ENCODE peak calls at places on chromosomes 3 and 15, in four cellular contexts. One of them, this sample, is unnamed.

GRCh38 chr3:126300001-126300760 is 57.0 kb downstream of the KLF15 start:
- DNase-seq in cardiac muscle cell: no peak
- DNase-seq in GM12878: no peak
- DNase-seq in colonic mucosa: no peak
- DNase-seq in this sample: no peak

GRCh38 chr3:156171517-156172267 is 51.3 kb downstream of the KCNAB1 start:
- DNase-seq in GM12878: no peak
- DNase-seq in colonic mucosa: no peak
- DNase-seq in cardiac muscle cell: no peak
- DNase-seq in this sample: no peak

GRCh38 chr3:151750678-151751077 is 17.0 kb downstream of the AADACL2 start:
- DNase-seq in colonic mucosa: no peak
- DNase-seq in GM12878: no peak
- DNase-seq in cardiac muscle cell: no peak
- DNase-seq in this sample: no peak

GRCh38 chr3:22263042-22263441 is 512.0 kb upstream of the ZNF385D start:
- DNase-seq in cardiac muscle cell: peak; percentile 84
- DNase-seq in GM12878: no peak
- DNase-seq in colonic mucosa: no peak
- DNase-seq in this sample: no peak

GRCh38 chr3:175274056-175274455 is 414.9 kb downstream of the NAALADL2 start:
- DNase-seq in colonic mucosa: no peak
- DNase-seq in cardiac muscle cell: no peak
- DNase-seq in GM12878: peak; percentile 93
- DNase-seq in this sample: no peak

GRCh38 chr3:129665024-129665768 is 58.7 kb upstream of the PLXND1 start:
- DNase-seq in colonic mucosa: no peak
- DNase-seq in cardiac muscle cell: peak; percentile 17
- DNase-seq in GM12878: no peak
- DNase-seq in this sample: no peak

GRCh38 chr3:194249323-194250103 is 101.6 kb downstream of the CPN2 start:
- DNase-seq in GM12878: no peak
- DNase-seq in colonic mucosa: no peak
- DNase-seq in cardiac muscle cell: no peak
- DNase-seq in this sample: no peak

GRCh38 chr3:161770532-161771386 is 274.2 kb downstream of the OTOL1 start:
- DNase-seq in GM12878: peak; percentile 69
- DNase-seq in cardiac muscle cell: no peak
- DNase-seq in colonic mucosa: no peak
- DNase-seq in this sample: no peak

GRCh38 chr15:78617131-78617915 is 3.5 kb downstream of the CHRNA3 start:
- DNase-seq in GM12878: no peak
- DNase-seq in cardiac muscle cell: no peak
- DNase-seq in colonic mucosa: no peak
- DNase-seq in this sample: no peak

GRCh38 chr3:101020616-101021015 is 27.4 kb upstream of the ABI3BP start:
- DNase-seq in GM12878: no peak
- DNase-seq in cardiac muscle cell: peak; percentile 37
- DNase-seq in colonic mucosa: no peak
- DNase-seq in this sample: no peak

GRCh38 chr3:66409771-66410355 is 91.0 kb downstream of the LRIG1 start:
- DNase-seq in colonic mucosa: no peak
- DNase-seq in GM12878: no peak
- DNase-seq in cardiac muscle cell: no peak
- DNase-seq in this sample: no peak

GRCh38 chr15:86063328-86064180 is 16.1 kb upstream of the AGBL1 start:
- DNase-seq in GM12878: no peak
- DNase-seq in cardiac muscle cell: no peak
- DNase-seq in colonic mucosa: no peak
- DNase-seq in this sample: no peak

GRCh38 chr3:178392553-178392952 is 143.7 kb upstream of the KCNMB2 start:
- DNase-seq in cardiac muscle cell: peak; percentile 87
- DNase-seq in GM12878: no peak
- DNase-seq in colonic mucosa: no peak
- DNase-seq in this sample: no peak

GRCh38 chr3:66456711-66457173 is 44.1 kb downstream of the LRIG1 start:
- DNase-seq in GM12878: no peak
- DNase-seq in colonic mucosa: no peak
- DNase-seq in cardiac muscle cell: no peak
- DNase-seq in this sample: no peak

GRCh38 chr3:89692601-89693000 is 585.2 kb downstream of the EPHA3 start:
- DNase-seq in colonic mucosa: no peak
- DNase-seq in cardiac muscle cell: peak; percentile 25
- DNase-seq in GM12878: no peak
- DNase-seq in this sample: no peak

GRCh38 chr3:69143605-69144004 is 21.2 kb upstream of the LMOD3 start:
- DNase-seq in colonic mucosa: no peak
- DNase-seq in GM12878: no peak
- DNase-seq in cardiac muscle cell: no peak
- DNase-seq in this sample: no peak
- TF ChIP-seq CTCF in colonic mucosa: no peak
- TF ChIP-seq CTCF in GM12878: no peak
- TF ChIP-seq CTCF in cardiac muscle cell: no peak
- TF ChIP-seq CTCF in this sample: no peak

GRCh38 chr15:99076109-99076508 is 28.8 kb upstream of the SYNM start:
- DNase-seq in GM12878: no peak
- DNase-seq in colonic mucosa: no peak
- DNase-seq in cardiac muscle cell: no peak
- DNase-seq in this sample: no peak
- H3K27ac ChIP-seq in GM12878: peak overlapping the region; percentile 47
- H3K27ac ChIP-seq in colonic mucosa: no peak overlapping the region
- H3K27ac ChIP-seq in cardiac muscle cell: no peak overlapping the region
- H3K27ac ChIP-seq in this sample: no peak overlapping the region

GRCh38 chr3:135905058-135905724 is 60.3 kb upstream of the PPP2R3A start:
- DNase-seq in GM12878: no peak
- DNase-seq in colonic mucosa: no peak
- DNase-seq in cardiac muscle cell: peak; percentile 19
- DNase-seq in this sample: no peak
- TF ChIP-seq CTCF in GM12878: no peak
- TF ChIP-seq CTCF in colonic mucosa: no peak
- TF ChIP-seq CTCF in cardiac muscle cell: no peak
- TF ChIP-seq CTCF in this sample: no peak

GRCh38 chr3:29527251-29527650 is 246.4 kb downstream of the RBMS3 start:
- DNase-seq in colonic mucosa: no peak
- DNase-seq in cardiac muscle cell: peak; percentile 43
- DNase-seq in GM12878: no peak
- DNase-seq in this sample: no peak

GRCh38 chr3:29520764-29521163 is 239.9 kb downstream of the RBMS3 start:
- DNase-seq in cardiac muscle cell: no peak
- DNase-seq in colonic mucosa: no peak
- DNase-seq in GM12878: no peak
- DNase-seq in this sample: no peak

GRCh38 chr3:29521751-29522150 is 240.9 kb downstream of the RBMS3 start:
- DNase-seq in GM12878: no peak
- DNase-seq in colonic mucosa: no peak
- DNase-seq in cardiac muscle cell: no peak
- DNase-seq in this sample: no peak

GRCh38 chr3:29525254-29525881 is 244.5 kb downstream of the RBMS3 start:
- DNase-seq in cardiac muscle cell: peak; percentile 94
- DNase-seq in colonic mucosa: peak; percentile 21
- DNase-seq in GM12878: no peak
- DNase-seq in this sample: peak; percentile 84
- H3K27ac ChIP-seq in cardiac muscle cell: peak overlapping the region; percentile 44
- H3K27ac ChIP-seq in colonic mucosa: no peak overlapping the region
- H3K27ac ChIP-seq in GM12878: no peak overlapping the region
- H3K27ac ChIP-seq in this sample: peak overlapping the region; percentile 63

GRCh38 chr15:47961401-47962090 is 159.2 kb upstream of the SLC24A5 start:
- DNase-seq in GM12878: peak; percentile 80
- DNase-seq in cardiac muscle cell: no peak
- DNase-seq in colonic mucosa: no peak
- DNase-seq in this sample: no peak
- TF ChIP-seq CTCF in GM12878: no peak
- TF ChIP-seq CTCF in cardiac muscle cell: no peak
- TF ChIP-seq CTCF in colonic mucosa: no peak
- TF ChIP-seq CTCF in this sample: no peak

GRCh38 chr3:30495172-30496124 is 111.0 kb upstream of the TGFBR2 start:
- DNase-seq in GM12878: no peak
- DNase-seq in cardiac muscle cell: no peak
- DNase-seq in colonic mucosa: no peak
- DNase-seq in this sample: no peak

GRCh38 chr3:30496496-30496966 is 109.9 kb upstream of the TGFBR2 start:
- DNase-seq in GM12878: no peak
- DNase-seq in colonic mucosa: no peak
- DNase-seq in cardiac muscle cell: peak; percentile 72
- DNase-seq in this sample: peak; percentile 75

GRCh38 chr3:30488070-30488756 is 118.2 kb upstream of the TGFBR2 start:
- DNase-seq in cardiac muscle cell: no peak
- DNase-seq in GM12878: no peak
- DNase-seq in colonic mucosa: no peak
- DNase-seq in this sample: no peak

GRCh38 chr3:30493912-30494311 is 112.5 kb upstream of the TGFBR2 start:
- DNase-seq in cardiac muscle cell: peak; percentile 89
- DNase-seq in GM12878: no peak
- DNase-seq in colonic mucosa: no peak
- DNase-seq in this sample: peak; percentile 73

DNA sequence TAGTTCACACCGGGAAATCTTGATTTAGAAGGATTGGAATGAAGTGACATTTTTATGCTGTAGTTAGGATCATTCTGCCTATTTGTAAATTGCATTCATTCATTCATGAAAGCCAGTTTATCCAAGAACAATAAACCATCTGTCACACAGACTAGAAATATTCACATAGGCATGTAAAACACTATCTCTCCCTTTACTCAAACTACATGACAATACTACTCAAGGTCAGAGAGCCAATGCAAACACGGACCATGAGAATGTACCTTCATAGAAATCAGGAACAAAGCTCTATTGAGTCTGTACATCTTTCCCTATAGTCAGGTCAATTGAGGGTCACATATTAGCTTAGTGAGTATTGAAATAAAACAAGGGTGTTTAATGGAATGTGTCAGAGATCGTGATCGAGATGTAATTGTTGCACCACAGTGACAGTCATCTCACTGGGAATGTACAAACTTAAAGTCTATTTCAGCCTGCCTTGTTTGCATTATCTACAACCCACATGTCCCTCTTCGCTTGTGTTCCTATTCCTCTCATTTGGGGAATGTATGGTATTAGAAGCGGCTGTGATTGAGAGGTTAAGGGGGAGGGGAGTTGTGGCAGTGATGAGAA is 113.7 kb upstream of the TGFBR2 start:
- DNase-seq in cardiac muscle cell: peak; percentile 59
- DNase-seq in colonic mucosa: no peak
- DNase-seq in GM12878: no peak
- DNase-seq in this sample: no peak
- H3K27ac ChIP-seq in cardiac muscle cell: no peak overlapping the region
- H3K27ac ChIP-seq in colonic mucosa: no peak overlapping the region
- H3K27ac ChIP-seq in GM12878: no peak overlapping the region
- H3K27ac ChIP-seq in this sample: no peak overlapping the region

GRCh38 chr15:45087513-45087912 is 26.5 kb downstream of the DUOX2 start:
- DNase-seq in GM12878: no peak
- DNase-seq in colonic mucosa: no peak
- DNase-seq in cardiac muscle cell: no peak
- DNase-seq in this sample: no peak
- TF ChIP-seq CTCF in GM12878: no peak
- TF ChIP-seq CTCF in colonic mucosa: no peak
- TF ChIP-seq CTCF in cardiac muscle cell: no peak
- TF ChIP-seq CTCF in this sample: no peak

GRCh38 chr15:55234104-55234799 is 37.5 kb upstream of the RSL24D1 start:
- DNase-seq in colonic mucosa: no peak
- DNase-seq in GM12878: no peak
- DNase-seq in cardiac muscle cell: no peak
- DNase-seq in this sample: no peak
- H3K27ac ChIP-seq in colonic mucosa: peak overlapping the region; percentile 46
- H3K27ac ChIP-seq in GM12878: no peak overlapping the region
- H3K27ac ChIP-seq in cardiac muscle cell: no peak overlapping the region
- H3K27ac ChIP-seq in this sample: no peak overlapping the region